ENCODE peak calls at places on chromosomes 7 and 10, in nine cellular contexts. Q is lower leg skin, G is AG10803, A is choroid plexus epithelial cell, P is pancreas, W is GM12864, V is kidney, J is gastrocnemius medialis, F is lower lobe of right lung. N is an unnamed sample.
A peak's percentile ranks its signal among the peaks of the same experiment; 100 is the strongest.

GRCh38 chr7:129635300-129636029 is 23.9 kb downstream of the NRF1 start:
- DNase-seq in F (peak; percentile 51), G (peak; percentile 72), P (peak; percentile 45), V (no peak), J (peak; percentile 7), Q (no peak), W (peak; percentile 61), A (peak; percentile 91), N (peak; percentile 88)

GRCh38 chr7:137390076-137390475 is 46.5 kb upstream of the PTN start:
- DNase-seq in J (no peak), P (no peak), F (no peak), Q (no peak), G (no peak), W (no peak), V (no peak), A (no peak), N (no peak)

GRCh38 chr7:4144171-4144701 is 537.9 kb upstream of the FOXK1 start:
- DNase-seq in J (no peak), G (no peak), W (no peak), V (peak; percentile 39), P (no peak), F (peak; percentile 38), A (no peak), Q (no peak), N (no peak)

GRCh38 chr10:124671486-124672075 is 72.6 kb downstream of the FAM53B start:
- DNase-seq in V (peak; percentile 79), P (no peak), F (peak; percentile 72), W (no peak), J (no peak), G (peak; percentile 54), A (peak; percentile 23), Q (no peak), N (peak; percentile 80)

GRCh38 chr7:27581906-27582305 is 80.8 kb downstream of the HIBADH start:
- DNase-seq in G (no peak), Q (no peak), W (no peak), V (no peak), P (no peak), J (no peak), F (no peak), A (no peak), N (no peak)

GRCh38 chr7:30906520-30907240 is 5.0 kb upstream of the AQP1 start:
- DNase-seq in F (no peak), J (no peak), V (no peak), A (no peak), W (no peak), P (no peak), Q (no peak), G (peak; percentile 81), N (no peak)

GRCh38 chr7:84738583-84739150 is 448.2 kb downstream of the SEMA3D start:
- DNase-seq in W (no peak), F (no peak), J (no peak), A (no peak), G (no peak), Q (no peak), P (no peak), V (no peak), N (no peak)

GRCh38 chr10:34200355-34200901 is 614.7 kb downstream of the PARD3 start:
- DNase-seq in G (peak; percentile 11), P (no peak), J (no peak), W (no peak), V (no peak), F (no peak), Q (no peak), A (no peak), N (peak; percentile 7)

GRCh38 chr7:124351950-124352349 is 319.1 kb upstream of the TMEM229A start:
- DNase-seq in J (no peak), P (peak; percentile 48), G (no peak), F (no peak), A (no peak), Q (no peak), V (no peak), W (no peak), N (no peak)

GRCh38 chr7:46625032-46625431 is 704.0 kb upstream of the IGFBP3 start:
- DNase-seq in J (no peak), V (no peak), F (no peak), Q (no peak), A (no peak), W (no peak), G (no peak), P (no peak), N (no peak)

GRCh38 chr7:46628389-46628788 is 707.3 kb upstream of the IGFBP3 start:
- DNase-seq in P (no peak), W (no peak), F (no peak), A (no peak), Q (no peak), V (no peak), G (no peak), J (no peak), N (no peak)

GRCh38 chr7:46630031-46630430 is 709.0 kb upstream of the IGFBP3 start:
- DNase-seq in J (no peak), Q (no peak), V (no peak), F (no peak), P (no peak), A (peak; percentile 95), W (no peak), G (peak; percentile 67), N (no peak)

GRCh38 chr7:46627038-46627315 is 705.9 kb upstream of the IGFBP3 start:
- DNase-seq in W (no peak), F (no peak), P (no peak), G (peak; percentile 62), J (no peak), V (no peak), Q (no peak), A (peak; percentile 34), N (no peak)

DNA sequence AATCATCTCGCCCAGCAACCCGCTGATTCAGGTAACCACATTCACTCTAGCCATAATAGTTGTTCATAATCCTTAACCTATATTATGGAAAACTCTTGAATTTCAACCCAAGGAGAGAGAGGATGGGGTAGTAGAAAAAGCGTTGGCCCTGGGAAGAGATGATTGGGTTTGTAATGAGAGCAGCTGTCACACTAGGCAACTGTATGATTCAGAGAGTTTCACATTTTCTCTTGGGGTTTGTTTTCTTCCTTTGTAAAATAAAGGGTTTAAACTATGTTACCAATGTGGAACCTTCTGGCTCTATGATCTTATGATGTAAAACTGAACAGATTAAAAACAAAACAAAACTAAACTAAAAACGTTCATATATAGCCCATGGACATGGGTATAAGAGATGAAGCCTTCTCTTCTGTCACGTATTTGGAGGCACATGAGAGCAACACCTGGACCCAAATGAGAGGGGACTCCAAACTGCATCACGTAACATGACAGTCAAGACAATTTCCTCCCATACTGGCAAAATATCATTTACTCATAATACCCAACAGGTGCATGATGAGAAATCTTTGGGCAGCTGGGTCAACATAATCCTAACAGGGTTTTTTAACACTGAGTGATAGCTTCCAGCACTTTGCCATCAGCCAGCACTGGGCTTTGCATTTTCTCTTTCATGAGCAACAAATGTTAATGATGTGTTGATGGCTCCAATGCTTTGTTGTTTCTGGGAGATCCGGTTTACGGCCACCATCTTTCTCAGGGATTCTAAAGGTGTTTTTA is 705.4 kb upstream of the IGFBP3 start:
- DNase-seq in A (no peak), F (no peak), G (no peak), J (no peak), Q (no peak), P (no peak), V (no peak), W (no peak), N (no peak)
- TF ChIP-seq CTCF in A (no peak), F (no peak), G (no peak), J (no peak), Q (no peak), P (no peak), V (no peak), W (no peak), N (no peak)

DNA sequence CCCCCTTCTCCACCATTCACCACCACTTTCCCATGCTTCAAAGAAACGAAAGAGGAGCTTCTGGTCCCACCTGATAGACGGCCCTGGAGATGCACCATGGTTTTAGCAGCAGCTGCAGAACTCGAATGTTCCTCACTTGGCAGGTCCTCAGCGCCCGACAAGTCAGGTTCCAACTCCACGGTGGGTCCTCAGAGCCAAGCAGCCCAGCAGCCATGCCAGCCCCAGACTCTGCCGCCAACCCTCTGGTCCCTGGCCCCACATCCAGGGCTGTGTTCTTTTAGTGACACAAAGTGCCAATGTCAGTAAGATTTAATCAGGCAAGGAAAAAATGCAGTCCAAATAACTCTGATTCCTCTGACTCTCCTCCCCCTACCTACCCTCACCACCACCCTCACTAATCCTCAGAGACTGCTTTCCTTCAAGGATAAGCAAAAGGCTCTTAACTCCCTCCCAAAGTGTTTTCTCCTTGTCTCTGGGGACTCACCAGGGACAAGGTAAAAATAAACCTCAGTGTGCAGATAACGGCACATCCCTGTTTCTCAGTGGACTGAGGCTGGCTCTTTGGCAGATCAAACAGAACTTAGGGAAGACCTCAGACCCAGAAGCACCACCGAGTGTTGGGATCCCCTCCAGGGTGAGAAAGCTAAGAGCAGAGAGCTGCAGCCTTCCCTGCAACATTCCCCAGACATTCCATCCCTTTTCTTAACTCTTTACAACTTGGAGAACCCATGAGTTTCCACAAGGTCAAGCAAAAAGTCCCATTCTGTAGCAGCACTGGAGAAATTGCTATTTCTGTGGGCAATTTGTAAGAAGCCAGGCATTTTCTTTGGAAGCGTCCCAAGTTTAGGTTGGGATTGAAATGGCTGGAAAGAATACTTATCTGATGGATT is 358.9 kb downstream of the FRMD4A start:
- DNase-seq in W (no peak), Q (no peak), J (no peak), F (no peak), G (peak; percentile 79), P (no peak), A (peak; percentile 30), V (no peak), N (no peak)
- H3K4me3 ChIP-seq in W (no peak overlapping the region), Q (no peak overlapping the region), J (no peak overlapping the region), F (no peak overlapping the region), G (no peak overlapping the region), P (no peak overlapping the region), A (no peak overlapping the region), V (peak overlapping the region; percentile 1), N (no peak overlapping the region)

GRCh38 chr7:119197872-119198527 is 973.5 kb downstream of the ANKRD7 start:
- DNase-seq in F (no peak), P (peak; percentile 30), Q (peak; percentile 70), J (no peak), V (no peak), W (peak; percentile 15), G (peak; percentile 2), A (peak; percentile 63), N (peak; percentile 77)
- TF ChIP-seq CTCF in F (peak; percentile 58), P (peak; percentile 64), Q (no peak), J (no peak), V (peak; percentile 56), W (peak; percentile 88), G (peak; percentile 25), A (peak; percentile 75), N (peak; percentile 95)

DNA sequence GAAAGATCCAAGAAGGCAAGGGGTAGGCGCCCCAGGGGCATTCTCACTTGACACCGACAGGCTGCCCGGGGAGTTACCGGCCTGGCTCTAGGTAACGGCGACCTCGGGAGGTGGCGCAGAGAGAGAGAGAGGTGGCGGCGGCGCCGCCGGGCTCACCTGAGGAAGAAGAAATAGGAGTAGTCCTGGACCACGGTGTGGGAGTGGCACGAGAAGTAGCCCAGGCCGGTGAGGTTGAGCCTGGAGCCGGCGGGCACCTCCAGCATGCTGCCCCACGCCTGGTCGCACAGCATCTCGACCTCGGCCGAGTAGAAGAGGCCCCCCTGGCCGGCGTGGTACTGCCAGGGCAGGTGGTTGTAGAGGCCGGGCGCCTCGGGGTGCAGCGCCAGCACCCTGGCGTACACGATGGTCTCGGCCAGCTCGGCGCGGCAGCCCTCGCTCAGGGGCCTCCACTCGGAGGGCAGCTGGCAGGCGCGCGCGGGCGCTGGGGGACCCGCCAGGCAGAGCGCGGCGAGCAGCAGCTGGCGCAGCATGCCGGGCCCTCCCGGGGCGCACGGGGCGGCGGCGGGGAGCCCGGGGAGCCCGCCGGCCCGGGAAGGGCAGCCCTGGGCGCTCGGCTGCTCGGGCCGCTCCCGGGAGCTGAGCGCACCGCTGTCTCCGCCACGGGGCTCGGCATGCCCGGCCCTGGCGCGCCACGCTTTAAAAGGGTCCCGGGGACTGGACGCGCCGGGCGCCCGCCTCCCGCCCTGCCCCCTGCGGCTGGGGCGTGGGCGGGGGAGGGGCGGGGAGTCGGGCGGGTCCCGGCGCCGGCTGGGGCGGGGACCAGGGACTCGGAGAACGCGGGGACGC is at the start of gene CCDC3:
- DNase-seq in A (no peak), V (peak; percentile 83), W (no peak), J (no peak), Q (no peak), F (peak; percentile 40), P (peak; percentile 21), G (no peak), N (peak; percentile 63)
- H3K4me3 ChIP-seq in A (peak within 1 kb of the TSS; percentile 58), V (peak within 1 kb of the TSS; percentile 17), W (no peak within 1 kb of the TSS), J (peak within 1 kb of the TSS; percentile 34), Q (peak within 1 kb of the TSS; percentile 32), F (peak within 1 kb of the TSS; percentile 50), P (peak within 1 kb of the TSS; percentile 38), G (no peak within 1 kb of the TSS), N (peak within 1 kb of the TSS; percentile 51)

N was measured in NB4.